ENCODE peak calls at places on chromosome 9, in seven cellular contexts. One of them, this sample, is unnamed.

GRCh38 chr9:93886911-93887310 is 68.2 kb downstream of the BARX1 start:
- DNase-seq in foreskin fibroblast: no peak
- DNase-seq in fibroblast of mammary gland: no peak
- DNase-seq in IMR-90: no peak
- DNase-seq in WERI-Rb-1: peak
- DNase-seq in ovary: no peak
- DNase-seq in ascending aorta: no peak
- DNase-seq in this sample: no peak

GRCh38 chr9:3768698-3769458 is 243.1 kb upstream of the RFX3 start:
- DNase-seq in foreskin fibroblast: peak
- DNase-seq in fibroblast of mammary gland: peak
- DNase-seq in IMR-90: peak
- DNase-seq in WERI-Rb-1: no peak
- DNase-seq in ovary: no peak
- DNase-seq in ascending aorta: no peak
- DNase-seq in this sample: no peak

GRCh38 chr9:127181595-127182190 is 59.3 kb upstream of the ANGPTL2 start:
- DNase-seq in foreskin fibroblast: no peak
- DNase-seq in fibroblast of mammary gland: no peak
- DNase-seq in IMR-90: no peak
- DNase-seq in WERI-Rb-1: peak
- DNase-seq in ovary: peak
- DNase-seq in ascending aorta: no peak
- DNase-seq in this sample: no peak

GRCh38 chr9:38068616-38068865 is 486 bp downstream of the SHB start:
- DNase-seq in foreskin fibroblast: no peak
- DNase-seq in fibroblast of mammary gland: no peak
- DNase-seq in IMR-90: peak
- DNase-seq in WERI-Rb-1: peak
- DNase-seq in ovary: peak
- DNase-seq in ascending aorta: no peak
- DNase-seq in this sample: peak

GRCh38 chr9:92381780-92382179 is 22.6 kb downstream of the OGN start:
- DNase-seq in foreskin fibroblast: no peak
- DNase-seq in fibroblast of mammary gland: no peak
- DNase-seq in IMR-90: no peak
- DNase-seq in WERI-Rb-1: no peak
- DNase-seq in ovary: no peak
- DNase-seq in ascending aorta: no peak
- DNase-seq in this sample: no peak

GRCh38 chr9:98457696-98458370 is 202.4 kb upstream of the TBC1D2 start:
- DNase-seq in foreskin fibroblast: no peak
- DNase-seq in fibroblast of mammary gland: peak
- DNase-seq in IMR-90: peak
- DNase-seq in WERI-Rb-1: no peak
- DNase-seq in ovary: no peak
- DNase-seq in ascending aorta: no peak
- DNase-seq in this sample: no peak

GRCh38 chr9:79134654-79135053 is 437.1 kb upstream of the TLE4 start:
- DNase-seq in foreskin fibroblast: no peak
- DNase-seq in fibroblast of mammary gland: no peak
- DNase-seq in IMR-90: peak
- DNase-seq in WERI-Rb-1: peak
- DNase-seq in ovary: no peak
- DNase-seq in ascending aorta: no peak
- DNase-seq in this sample: peak

GRCh38 chr9:121269030-121269887 is 1.3 kb downstream of the GSN start:
- DNase-seq in foreskin fibroblast: no peak
- DNase-seq in fibroblast of mammary gland: peak
- DNase-seq in IMR-90: no peak
- DNase-seq in WERI-Rb-1: peak
- DNase-seq in ovary: no peak
- DNase-seq in ascending aorta: no peak
- DNase-seq in this sample: no peak

GRCh38 chr9:115211413-115212204 is 93.7 kb upstream of the TNC start:
- DNase-seq in foreskin fibroblast: peak
- DNase-seq in fibroblast of mammary gland: peak
- DNase-seq in IMR-90: peak
- DNase-seq in WERI-Rb-1: no peak
- DNase-seq in ovary: no peak
- DNase-seq in ascending aorta: no peak
- DNase-seq in this sample: peak

GRCh38 chr9:75170898-75171360 is 82.6 kb downstream of the OSTF1 start:
- DNase-seq in foreskin fibroblast: no peak
- DNase-seq in fibroblast of mammary gland: no peak
- DNase-seq in IMR-90: peak
- DNase-seq in WERI-Rb-1: no peak
- DNase-seq in ovary: no peak
- DNase-seq in ascending aorta: no peak
- DNase-seq in this sample: peak

GRCh38 chr9:124291801-124292396 is 34.1 kb downstream of the NEK6 start:
- DNase-seq in foreskin fibroblast: no peak
- DNase-seq in fibroblast of mammary gland: no peak
- DNase-seq in IMR-90: no peak
- DNase-seq in WERI-Rb-1: no peak
- DNase-seq in ovary: no peak
- DNase-seq in ascending aorta: no peak
- DNase-seq in this sample: peak

GRCh38 chr9:99936947-99937587 is 30.6 kb downstream of the STX17 start:
- DNase-seq in foreskin fibroblast: no peak
- DNase-seq in fibroblast of mammary gland: no peak
- DNase-seq in IMR-90: no peak
- DNase-seq in WERI-Rb-1: no peak
- DNase-seq in ovary: no peak
- DNase-seq in ascending aorta: no peak
- DNase-seq in this sample: no peak

GRCh38 chr9:114287001-114287762 is 35.7 kb upstream of the ORM1 start:
- DNase-seq in foreskin fibroblast: no peak
- DNase-seq in fibroblast of mammary gland: no peak
- DNase-seq in IMR-90: no peak
- DNase-seq in WERI-Rb-1: peak
- DNase-seq in ovary: peak
- DNase-seq in ascending aorta: peak
- DNase-seq in this sample: no peak

GRCh38 chr9:16247188-16247875 is 623.1 kb downstream of the BNC2 start:
- DNase-seq in foreskin fibroblast: peak
- DNase-seq in fibroblast of mammary gland: peak
- DNase-seq in IMR-90: peak
- DNase-seq in WERI-Rb-1: no peak
- DNase-seq in ovary: no peak
- DNase-seq in ascending aorta: no peak
- DNase-seq in this sample: no peak

GRCh38 chr9:77582572-77583365 is 65.4 kb downstream of the GNA14 start:
- DNase-seq in foreskin fibroblast: no peak
- DNase-seq in fibroblast of mammary gland: no peak
- DNase-seq in IMR-90: no peak
- DNase-seq in WERI-Rb-1: no peak
- DNase-seq in ovary: no peak
- DNase-seq in ascending aorta: no peak
- DNase-seq in this sample: no peak

GRCh38 chr9:89329917-89330316 is 11.6 kb downstream of the SECISBP2 start:
- DNase-seq in foreskin fibroblast: no peak
- DNase-seq in fibroblast of mammary gland: no peak
- DNase-seq in IMR-90: no peak
- DNase-seq in WERI-Rb-1: no peak
- DNase-seq in ovary: no peak
- DNase-seq in ascending aorta: no peak
- DNase-seq in this sample: no peak

GRCh38 chr9:89325733-89326132 is 7.4 kb downstream of the SECISBP2 start:
- DNase-seq in foreskin fibroblast: no peak
- DNase-seq in fibroblast of mammary gland: no peak
- DNase-seq in IMR-90: no peak
- DNase-seq in WERI-Rb-1: no peak
- DNase-seq in ovary: no peak
- DNase-seq in ascending aorta: no peak
- DNase-seq in this sample: no peak

GRCh38 chr9:89323257-89323841 is 5.0 kb downstream of the SECISBP2 start:
- DNase-seq in foreskin fibroblast: peak
- DNase-seq in fibroblast of mammary gland: peak
- DNase-seq in IMR-90: no peak
- DNase-seq in WERI-Rb-1: no peak
- DNase-seq in ovary: no peak
- DNase-seq in ascending aorta: no peak
- DNase-seq in this sample: no peak

GRCh38 chr9:89330513-89330912 is 12.2 kb downstream of the SECISBP2 start:
- DNase-seq in foreskin fibroblast: no peak
- DNase-seq in fibroblast of mammary gland: no peak
- DNase-seq in IMR-90: no peak
- DNase-seq in WERI-Rb-1: no peak
- DNase-seq in ovary: no peak
- DNase-seq in ascending aorta: no peak
- DNase-seq in this sample: no peak

DNA sequence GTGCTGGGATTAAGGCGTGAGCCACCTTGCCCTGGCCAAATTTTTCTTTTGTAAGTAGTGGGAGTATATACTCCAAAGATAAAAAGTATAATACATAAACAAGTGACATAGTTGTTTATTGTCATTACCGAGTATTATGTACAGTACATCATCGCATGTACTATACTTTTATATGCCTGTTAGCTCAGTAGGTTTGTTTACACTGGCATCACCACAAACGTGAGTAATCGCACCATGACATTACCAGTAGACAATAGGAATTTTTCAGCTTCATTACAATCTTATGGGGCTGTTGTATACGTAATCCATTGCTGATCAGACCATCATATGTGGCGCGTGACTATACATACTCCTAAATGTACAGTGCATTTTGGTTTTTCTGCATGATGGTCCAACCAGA is 9.8 kb downstream of the SECISBP2 start:
- DNase-seq in foreskin fibroblast: no peak
- DNase-seq in fibroblast of mammary gland: no peak
- DNase-seq in IMR-90: peak
- DNase-seq in WERI-Rb-1: no peak
- DNase-seq in ovary: no peak
- DNase-seq in ascending aorta: no peak
- DNase-seq in this sample: no peak
- TF ChIP-seq CTCF in foreskin fibroblast: no peak
- TF ChIP-seq CTCF in fibroblast of mammary gland: no peak
- TF ChIP-seq CTCF in IMR-90: no peak
- TF ChIP-seq CTCF in WERI-Rb-1: no peak
- TF ChIP-seq CTCF in ovary: no peak
- TF ChIP-seq CTCF in ascending aorta: no peak
- TF ChIP-seq CTCF in this sample: no peak

DNA sequence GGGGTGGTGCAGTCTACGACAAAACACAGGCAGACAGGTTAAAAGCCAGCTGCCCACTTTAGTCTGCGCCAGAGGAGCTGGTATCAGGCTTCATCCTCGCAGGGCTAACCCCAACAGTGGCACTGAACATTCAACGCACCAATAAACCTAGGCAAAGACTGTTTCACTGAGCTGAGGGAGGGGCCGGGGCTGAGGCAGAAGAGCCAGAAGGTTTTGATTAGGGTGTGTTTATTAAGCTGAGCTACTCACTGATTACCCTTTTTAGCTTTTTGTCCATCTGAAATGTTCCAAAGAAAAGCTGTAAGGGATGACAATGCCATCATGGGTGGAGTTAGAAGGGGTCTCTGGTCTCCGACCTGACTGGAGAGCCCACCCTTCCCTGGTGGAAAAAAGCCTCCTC is 1.4 kb downstream of the ZMYND19 start:
- DNase-seq in foreskin fibroblast: no peak
- DNase-seq in fibroblast of mammary gland: peak
- DNase-seq in IMR-90: no peak
- DNase-seq in WERI-Rb-1: no peak
- DNase-seq in ovary: no peak
- DNase-seq in ascending aorta: no peak
- DNase-seq in this sample: no peak
- H3K4me3 ChIP-seq in foreskin fibroblast: peak
- H3K4me3 ChIP-seq in fibroblast of mammary gland: peak
- H3K4me3 ChIP-seq in IMR-90: no peak
- H3K4me3 ChIP-seq in WERI-Rb-1: peak
- H3K4me3 ChIP-seq in ovary: no peak
- H3K4me3 ChIP-seq in ascending aorta: peak
- H3K4me3 ChIP-seq in this sample: peak

DNA sequence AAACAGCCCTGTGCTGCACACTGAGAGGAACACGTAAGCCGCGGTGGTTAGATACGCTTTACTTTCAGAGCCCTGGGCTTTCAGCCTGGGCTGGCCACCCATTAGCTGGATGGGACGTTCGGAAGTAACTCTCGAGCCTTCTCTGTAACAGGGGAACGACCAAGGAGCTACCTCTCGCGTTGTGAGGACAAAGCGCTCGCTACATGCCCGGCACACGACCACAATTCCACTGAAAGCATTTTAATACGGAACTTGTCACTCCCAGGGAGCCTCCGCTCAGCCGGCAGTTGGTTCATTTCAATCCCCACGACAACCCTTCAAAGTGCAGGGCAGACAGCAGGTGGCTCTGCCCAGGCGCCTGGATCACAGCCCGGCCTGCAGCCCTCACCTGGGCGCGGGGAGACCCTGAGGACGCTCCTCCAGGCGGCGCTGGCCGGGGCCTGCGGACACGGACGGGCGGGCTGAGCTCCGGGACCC is 368 bp downstream of the SURF1 start:
- DNase-seq in foreskin fibroblast: no peak
- DNase-seq in fibroblast of mammary gland: no peak
- DNase-seq in IMR-90: no peak
- DNase-seq in WERI-Rb-1: no peak
- DNase-seq in ovary: no peak
- DNase-seq in ascending aorta: no peak
- DNase-seq in this sample: peak
- TF ChIP-seq CTCF in foreskin fibroblast: no peak
- TF ChIP-seq CTCF in fibroblast of mammary gland: no peak
- TF ChIP-seq CTCF in IMR-90: no peak
- TF ChIP-seq CTCF in WERI-Rb-1: no peak
- TF ChIP-seq CTCF in ovary: no peak
- TF ChIP-seq CTCF in ascending aorta: no peak
- TF ChIP-seq CTCF in this sample: no peak

GRCh38 chr9:2241875-2242741 is 227.0 kb downstream of the SMARCA2 start:
- DNase-seq in foreskin fibroblast: peak
- DNase-seq in fibroblast of mammary gland: peak
- DNase-seq in IMR-90: peak
- DNase-seq in WERI-Rb-1: peak
- DNase-seq in ovary: peak
- DNase-seq in ascending aorta: peak
- DNase-seq in this sample: peak
- H3K4me3 ChIP-seq in foreskin fibroblast: peak
- H3K4me3 ChIP-seq in fibroblast of mammary gland: peak
- H3K4me3 ChIP-seq in IMR-90: peak
- H3K4me3 ChIP-seq in WERI-Rb-1: peak
- H3K4me3 ChIP-seq in ovary: peak
- H3K4me3 ChIP-seq in ascending aorta: peak
- H3K4me3 ChIP-seq in this sample: peak

This sample was measured in choroid plexus epithelial cell.